ENCODE peak calls at places on chromosomes 11 and 22, in five cellular contexts. A, E, M, V and F are unnamed samples.

GRCh38 chr11:102577182-102577581 is 46.6 kb upstream of the MMP7 start:
- DNase-seq in A (no peak), V (no peak), E (no peak), M (peak; percentile 19), F (no peak)

GRCh38 chr11:35367491-35367890 is 51.9 kb downstream of the SLC1A2 start:
- DNase-seq in E (no peak), M (peak; percentile 86), V (no peak), A (no peak), F (no peak)

GRCh38 chr11:2837651-2838050 is 47.9 kb downstream of the CDKN1C start:
- DNase-seq in E (no peak), A (no peak), V (no peak), M (no peak), F (no peak)

GRCh38 chr11:67523556-67524479 is 572 bp upstream of the CABP2 start:
- DNase-seq in V (no peak), E (no peak), A (no peak), M (no peak), F (no peak)

GRCh38 chr11:2211113-2211971 is 39.7 kb upstream of the TH start:
- DNase-seq in V (peak; percentile 87), E (no peak), A (no peak), M (no peak), F (no peak)

GRCh38 chr11:77267910-77268309 is 33.6 kb downstream of the GDPD4 start:
- DNase-seq in V (no peak), M (peak; percentile 88), A (no peak), E (no peak), F (no peak)

GRCh38 chr11:19725379-19726079 is 12.9 kb downstream of the NAV2 start:
- DNase-seq in A (no peak), V (peak; percentile 16), M (no peak), E (no peak), F (no peak)

GRCh38 chr11:65867284-65868071 is 5.1 kb downstream of the EFEMP2 start:
- DNase-seq in A (no peak), M (peak; percentile 39), V (no peak), E (no peak), F (no peak)

GRCh38 chr11:75349540-75350116 is 1.8 kb downstream of the ARRB1 start:
- DNase-seq in E (no peak), M (no peak), A (no peak), V (no peak), F (no peak)

GRCh38 chr22:23518381-23519187 is 61.5 kb downstream of the IGLL1 start:
- DNase-seq in M (no peak), A (peak; percentile 66), V (peak; percentile 95), E (no peak), F (no peak)

GRCh38 chr11:134566311-134566710 is 154.3 kb upstream of the B3GAT1 start:
- DNase-seq in M (no peak), V (no peak), E (no peak), A (no peak), F (no peak)

GRCh38 chr22:50048066-50048765 is 9.9 kb downstream of the TTLL8 start:
- DNase-seq in A (no peak), M (no peak), E (no peak), V (peak; percentile 25), F (no peak)

GRCh38 chr22:19962246-19962908 is 20.8 kb upstream of the TXNRD2 start:
- DNase-seq in V (peak; percentile 91), E (peak; percentile 46), M (peak; percentile 76), A (peak; percentile 71), F (peak; percentile 75)

GRCh38 chr22:21632237-21632895 is at the start of gene CCDC116:
- DNase-seq in E (peak; percentile 52), A (peak; percentile 94), M (peak; percentile 28), V (peak; percentile 24), F (no peak)

GRCh38 chr11:108754901-108755625 is 90.2 kb downstream of the DDX10 start:
- DNase-seq in E (no peak), M (peak; percentile 47), V (no peak), A (no peak), F (no peak)

GRCh38 chr22:32534252-32535215 is 59.9 kb downstream of the FBXO7 start:
- DNase-seq in A (no peak), M (peak; percentile 91), E (no peak), V (peak; percentile 25), F (no peak)

GRCh38 chr22:38080847-38081635 is 2.9 kb downstream of the SLC16A8 start:
- DNase-seq in E (no peak), A (no peak), V (peak; percentile 75), M (peak; percentile 52), F (no peak)

GRCh38 chr22:50703726-50704509 is 31.3 kb downstream of the SHANK3 start:
- DNase-seq in A (no peak), V (no peak), M (no peak), E (no peak), F (no peak)

GRCh38 chr11:15897211-15897960 is 459.0 kb downstream of the SOX6 start:
- DNase-seq in M (peak; percentile 91), V (peak; percentile 92), E (no peak), A (peak; percentile 38), F (no peak)

GRCh38 chr11:123235117-123235686 is 40.2 kb upstream of the CLMP start:
- DNase-seq in V (peak; percentile 39), E (peak; percentile 10), A (no peak), M (no peak), F (no peak)

GRCh38 chr11:94762208-94762607 is 5.9 kb upstream of the AMOTL1 start:
- DNase-seq in E (no peak), A (peak; percentile 26), M (peak; percentile 46), V (no peak), F (no peak)

GRCh38 chr11:113876074-113876797 is 864 bp upstream of the USP28 start:
- DNase-seq in M (no peak), V (peak; percentile 47), A (no peak), E (no peak), F (no peak)

GRCh38 chr11:7072401-7073028 is 16.3 kb upstream of the RBMXL2 start:
- DNase-seq in A (no peak), V (peak; percentile 8), M (no peak), E (no peak), F (no peak)

GRCh38 chr11:72079776-72080325 is 491 bp downstream of the NUMA1 start:
- DNase-seq in M (no peak), A (peak; percentile 18), E (no peak), V (no peak), F (no peak)

GRCh38 chr11:74837191-74837590 is 88.5 kb downstream of the RNF169 start:
- DNase-seq in A (no peak), E (no peak), V (no peak), M (no peak), F (no peak)

GRCh38 chr11:26820739-26821138 is 98.9 kb upstream of the SLC5A12 start:
- DNase-seq in A (no peak), E (no peak), M (peak; percentile 89), V (no peak), F (no peak)

GRCh38 chr11:4891996-4892640 is 10.4 kb downstream of the OR51T1 start:
- DNase-seq in E (no peak), V (no peak), M (peak; percentile 71), A (peak; percentile 63), F (no peak)

GRCh38 chr11:106177311-106177710 is 99.8 kb downstream of the AASDHPPT start:
- DNase-seq in A (no peak), E (no peak), V (peak; percentile 8), M (no peak), F (no peak)

GRCh38 chr11:104163100-104164027 is 583 bp downstream of the PDGFD start:
- DNase-seq in M (peak; percentile 1), A (peak; percentile 40), V (peak; percentile 76), E (no peak), F (no peak)

GRCh38 chr11:128727811-128728431 is 34.0 kb downstream of the FLI1 start:
- DNase-seq in E (no peak), V (no peak), M (no peak), A (no peak), F (no peak)

GRCh38 chr11:71102251-71102995 is 150.0 kb downstream of the SHANK2 start:
- DNase-seq in V (no peak), E (no peak), M (no peak), A (no peak), F (no peak)

GRCh38 chr22:36729321-36729720 is 25.8 kb upstream of the CACNG2 start:
- DNase-seq in V (no peak), E (no peak), A (no peak), M (no peak), F (no peak)

GRCh38 chr22:35742342-35743100 is 24.8 kb downstream of the APOL5 start:
- DNase-seq in A (peak; percentile 32), E (no peak), V (no peak), M (peak; percentile 93), F (no peak)

GRCh38 chr22:41524809-41525449 is 19.3 kb downstream of the POLR3H start:
- DNase-seq in V (no peak), M (no peak), A (no peak), E (peak; percentile 26), F (no peak)

GRCh38 chr11:12769834-12770345 is 95.7 kb downstream of the TEAD1 start:
- DNase-seq in M (peak; percentile 95), A (peak; percentile 68), V (no peak), E (no peak), F (no peak)

GRCh38 chr11:78786086-78786485 is 211.4 kb upstream of the NARS2 start:
- DNase-seq in A (no peak), M (no peak), E (no peak), V (no peak), F (no peak)

GRCh38 chr22:19663821-19664325 is 50.4 kb upstream of the SEPTIN5 start:
- DNase-seq in V (peak; percentile 81), M (peak; percentile 79), E (no peak), A (no peak), F (peak; percentile 26)

GRCh38 chr22:44550666-44551491 is 52.8 kb upstream of the RTL6 start:
- DNase-seq in E (peak; percentile 8), M (peak; percentile 97), V (peak; percentile 57), A (peak; percentile 90), F (peak; percentile 31)